ENCODE peak calls at places on chromosomes 2 and 18, in four cellular contexts. I, J, O and G are unnamed samples.

GRCh38 chr18:35291166-35291565 is 1.1 kb upstream of the ZSCAN30 start:
- ATAC-seq in I (peak), J (no peak), O (no peak), G (no peak)

GRCh38 chr2:133602538-133602937 is 34.3 kb upstream of the NCKAP5 start:
- ATAC-seq in J (peak), O (peak), I (no peak), G (no peak)

GRCh38 chr2:85419009-85419711 is 646 bp downstream of the SH2D6 start:
- ATAC-seq in O (peak), I (peak), J (no peak), G (peak)

GRCh38 chr2:171531291-171531690 is 9.0 kb downstream of the CYBRD1 start:
- ATAC-seq in I (peak), O (peak), J (no peak), G (no peak)

GRCh38 chr2:28991462-28991861 is 10.4 kb downstream of the TOGARAM2 start:
- ATAC-seq in O (peak), I (no peak), J (no peak), G (no peak)

GRCh38 chr2:106812377-106812776 is 73.6 kb downstream of the ST6GAL2 start:
- ATAC-seq in I (no peak), J (no peak), O (peak), G (no peak)

GRCh38 chr2:231287696-231288095 is 89.3 kb downstream of the ARMC9 start:
- ATAC-seq in I (no peak), O (no peak), J (no peak), G (no peak)

GRCh38 chr2:39068757-39069515 is 51.9 kb downstream of the SOS1 start:
- ATAC-seq in I (no peak), J (no peak), O (no peak), G (no peak)

GRCh38 chr2:101704046-101704466 is 6.5 kb downstream of the MAP4K4 start:
- ATAC-seq in I (peak), J (peak), O (peak), G (peak)